ENCODE peak calls at places on chromosome 1, in four cellular contexts. One of them, this sample, is unnamed. For H3K27me3 and H3K4me1, the result is how much of the 10 kb centered on the place peaks cover.

GRCh38 chr1:70415882-70416281 is 4.8 kb downstream of the CTH start:
- DNase-seq in breast epithelium: no peak
- DNase-seq in cardiac muscle cell: no peak
- DNase-seq in upper lobe of right lung: no peak
- DNase-seq in this sample: no peak

GRCh38 chr1:237712082-237712481 is 178.6 kb downstream of the ZP4 start:
- DNase-seq in breast epithelium: no peak
- DNase-seq in cardiac muscle cell: no peak
- DNase-seq in upper lobe of right lung: no peak
- DNase-seq in this sample: no peak

GRCh38 chr1:18653922-18654321 is 23.3 kb downstream of the PAX7 start:
- DNase-seq in breast epithelium: no peak
- DNase-seq in cardiac muscle cell: no peak
- DNase-seq in upper lobe of right lung: no peak
- DNase-seq in this sample: no peak

GRCh38 chr1:153919879-153920852 is 2.6 kb downstream of the GATAD2B start:
- DNase-seq in breast epithelium: no peak
- DNase-seq in cardiac muscle cell: peak
- DNase-seq in upper lobe of right lung: peak
- DNase-seq in this sample: no peak

GRCh38 chr1:97901017-97901658 is 19.7 kb downstream of the DPYD start:
- DNase-seq in breast epithelium: no peak
- DNase-seq in cardiac muscle cell: peak
- DNase-seq in upper lobe of right lung: no peak
- DNase-seq in this sample: no peak

GRCh38 chr1:204746838-204747442 is 61.4 kb upstream of the LRRN2 start:
- DNase-seq in breast epithelium: no peak
- DNase-seq in cardiac muscle cell: peak
- DNase-seq in upper lobe of right lung: no peak
- DNase-seq in this sample: no peak

GRCh38 chr1:90768098-90768497 is 51.0 kb upstream of the BARHL2 start:
- DNase-seq in breast epithelium: no peak
- DNase-seq in cardiac muscle cell: no peak
- DNase-seq in upper lobe of right lung: no peak
- DNase-seq in this sample: no peak

GRCh38 chr1:227777156-227777555 is 38.3 kb upstream of the PRSS38 start:
- DNase-seq in breast epithelium: no peak
- DNase-seq in cardiac muscle cell: no peak
- DNase-seq in upper lobe of right lung: peak
- DNase-seq in this sample: no peak

GRCh38 chr1:75130865-75131592 is 3.2 kb upstream of the LHX8 start:
- DNase-seq in breast epithelium: no peak
- DNase-seq in cardiac muscle cell: no peak
- DNase-seq in upper lobe of right lung: no peak
- DNase-seq in this sample: no peak

GRCh38 chr1:153805042-153805745 is 30.0 kb downstream of the SLC27A3 start:
- DNase-seq in breast epithelium: no peak
- DNase-seq in cardiac muscle cell: peak
- DNase-seq in upper lobe of right lung: peak
- DNase-seq in this sample: peak

GRCh38 chr1:203095061-203095690 is 9.4 kb upstream of the MYOG start:
- DNase-seq in breast epithelium: no peak
- DNase-seq in cardiac muscle cell: no peak
- DNase-seq in upper lobe of right lung: no peak
- DNase-seq in this sample: no peak

GRCh38 chr1:238451006-238451405 is 560.3 kb upstream of the ZP4 start:
- DNase-seq in breast epithelium: no peak
- DNase-seq in cardiac muscle cell: no peak
- DNase-seq in upper lobe of right lung: no peak
- DNase-seq in this sample: no peak

GRCh38 chr1:98045211-98046030 is 124.6 kb upstream of the DPYD start:
- DNase-seq in breast epithelium: no peak
- DNase-seq in cardiac muscle cell: peak
- DNase-seq in upper lobe of right lung: no peak
- DNase-seq in this sample: peak

GRCh38 chr1:203636306-203636705 is 9.7 kb downstream of the ATP2B4 start:
- DNase-seq in breast epithelium: no peak
- DNase-seq in cardiac muscle cell: no peak
- DNase-seq in upper lobe of right lung: no peak
- DNase-seq in this sample: no peak

GRCh38 chr1:39892611-39893595 is 8.8 kb downstream of the MYCL start:
- DNase-seq in breast epithelium: no peak
- DNase-seq in cardiac muscle cell: peak
- DNase-seq in upper lobe of right lung: no peak
- DNase-seq in this sample: no peak

GRCh38 chr1:169326644-169327316 is 40.8 kb downstream of the NME7 start:
- DNase-seq in breast epithelium: no peak
- DNase-seq in cardiac muscle cell: peak
- DNase-seq in upper lobe of right lung: no peak
- DNase-seq in this sample: no peak

GRCh38 chr1:1291023-1291528 is 10.8 kb downstream of the SCNN1D start:
- DNase-seq in breast epithelium: no peak
- DNase-seq in cardiac muscle cell: no peak
- DNase-seq in upper lobe of right lung: no peak
- DNase-seq in this sample: no peak

GRCh38 chr1:149881876-149882275 is 17.5 kb upstream of the BOLA1 start:
- DNase-seq in breast epithelium: no peak
- DNase-seq in cardiac muscle cell: no peak
- DNase-seq in upper lobe of right lung: no peak
- DNase-seq in this sample: no peak

GRCh38 chr1:238152119-238152518 is 261.4 kb upstream of the ZP4 start:
- DNase-seq in breast epithelium: no peak
- DNase-seq in cardiac muscle cell: no peak
- DNase-seq in upper lobe of right lung: no peak
- DNase-seq in this sample: no peak

GRCh38 chr1:204084247-204084772 is 11.4 kb downstream of the SOX13 start:
- DNase-seq in breast epithelium: peak
- DNase-seq in cardiac muscle cell: no peak
- DNase-seq in upper lobe of right lung: peak
- DNase-seq in this sample: peak

GRCh38 chr1:31714442-31715096 is 10.8 kb upstream of the COL16A1 start:
- DNase-seq in breast epithelium: no peak
- DNase-seq in cardiac muscle cell: peak
- DNase-seq in upper lobe of right lung: no peak
- DNase-seq in this sample: no peak

GRCh38 chr1:37472281-37472680 is 2.1 kb upstream of the ZC3H12A start:
- DNase-seq in breast epithelium: peak
- DNase-seq in cardiac muscle cell: no peak
- DNase-seq in upper lobe of right lung: no peak
- DNase-seq in this sample: no peak

GRCh38 chr1:196214866-196215265 is 393.4 kb downstream of the KCNT2 start:
- DNase-seq in breast epithelium: no peak
- DNase-seq in cardiac muscle cell: no peak
- DNase-seq in upper lobe of right lung: no peak
- DNase-seq in this sample: no peak

GRCh38 chr1:39105061-39105840 is 79.1 kb downstream of the NDUFS5 start:
- DNase-seq in breast epithelium: peak
- DNase-seq in cardiac muscle cell: peak
- DNase-seq in upper lobe of right lung: peak
- DNase-seq in this sample: peak

GRCh38 chr1:234874291-234875288 is 254.0 kb downstream of the TOMM20 start:
- DNase-seq in breast epithelium: no peak
- DNase-seq in cardiac muscle cell: no peak
- DNase-seq in upper lobe of right lung: peak
- DNase-seq in this sample: peak

GRCh38 chr1:151989131-151989868 is 4.4 kb downstream of the S100A10 start:
- DNase-seq in breast epithelium: no peak
- DNase-seq in cardiac muscle cell: peak
- DNase-seq in upper lobe of right lung: peak
- DNase-seq in this sample: peak

GRCh38 chr1:28249013-28249870 is 10.1 kb upstream of the SESN2 start:
- DNase-seq in breast epithelium: no peak
- DNase-seq in cardiac muscle cell: peak
- DNase-seq in upper lobe of right lung: peak
- DNase-seq in this sample: peak

GRCh38 chr1:34163792-34164509 is 1.1 kb downstream of the CSMD2 start:
- DNase-seq in breast epithelium: no peak
- DNase-seq in cardiac muscle cell: peak
- DNase-seq in upper lobe of right lung: no peak
- DNase-seq in this sample: no peak

GRCh38 chr1:85609976-85610375 is 29.4 kb downstream of the CCN1 start:
- DNase-seq in breast epithelium: no peak
- DNase-seq in cardiac muscle cell: no peak
- DNase-seq in upper lobe of right lung: no peak
- DNase-seq in this sample: no peak

GRCh38 chr1:239657291-239657690 is 270.9 kb downstream of the CHRM3 start:
- DNase-seq in breast epithelium: no peak
- DNase-seq in cardiac muscle cell: no peak
- DNase-seq in upper lobe of right lung: no peak
- DNase-seq in this sample: no peak

GRCh38 chr1:7299994-7300393 is 471.1 kb upstream of the VAMP3 start:
- DNase-seq in breast epithelium: no peak
- DNase-seq in cardiac muscle cell: peak
- DNase-seq in upper lobe of right lung: no peak
- DNase-seq in this sample: no peak

GRCh38 chr1:14352897-14353296 is 245.6 kb upstream of the KAZN start:
- DNase-seq in breast epithelium: no peak
- DNase-seq in cardiac muscle cell: no peak
- DNase-seq in upper lobe of right lung: no peak
- DNase-seq in this sample: no peak

GRCh38 chr1:22918644-22919043 is 54.0 kb downstream of the LACTBL1 start:
- DNase-seq in breast epithelium: no peak
- DNase-seq in cardiac muscle cell: no peak
- DNase-seq in upper lobe of right lung: no peak
- DNase-seq in this sample: no peak

GRCh38 chr1:227753999-227754764 is 18.9 kb downstream of the SNAP47 start:
- DNase-seq in breast epithelium: no peak
- DNase-seq in cardiac muscle cell: no peak
- DNase-seq in upper lobe of right lung: no peak
- DNase-seq in this sample: no peak

GRCh38 chr1:169295425-169295824 is 72.2 kb downstream of the NME7 start:
- DNase-seq in breast epithelium: no peak
- DNase-seq in cardiac muscle cell: no peak
- DNase-seq in upper lobe of right lung: no peak
- DNase-seq in this sample: no peak

GRCh38 chr1:152397474-152397873 is 16.6 kb downstream of the CRNN start:
- DNase-seq in breast epithelium: no peak
- DNase-seq in cardiac muscle cell: no peak
- DNase-seq in upper lobe of right lung: no peak
- DNase-seq in this sample: no peak

GRCh38 chr1:243745361-243745760 is 104.7 kb downstream of the AKT3 start:
- DNase-seq in breast epithelium: no peak
- DNase-seq in cardiac muscle cell: peak
- DNase-seq in upper lobe of right lung: no peak
- DNase-seq in this sample: no peak

GRCh38 chr1:30512922-30513265 is 210.5 kb downstream of the MATN1 start:
- DNase-seq in breast epithelium: no peak
- DNase-seq in cardiac muscle cell: no peak
- DNase-seq in upper lobe of right lung: no peak
- DNase-seq in this sample: no peak

GRCh38 chr1:30514945-30515344 is 208.4 kb downstream of the MATN1 start:
- DNase-seq in breast epithelium: peak
- DNase-seq in cardiac muscle cell: no peak
- DNase-seq in upper lobe of right lung: no peak
- DNase-seq in this sample: no peak

GRCh38 chr1:30512253-30512921 is 211.0 kb downstream of the MATN1 start:
- DNase-seq in breast epithelium: no peak
- DNase-seq in cardiac muscle cell: no peak
- DNase-seq in upper lobe of right lung: no peak
- DNase-seq in this sample: no peak

GRCh38 chr1:30514137-30514654 is 209.2 kb downstream of the MATN1 start:
- DNase-seq in breast epithelium: no peak
- DNase-seq in cardiac muscle cell: no peak
- DNase-seq in upper lobe of right lung: no peak
- DNase-seq in this sample: no peak

GRCh38 chr1:30513396-30514136 is 209.8 kb downstream of the MATN1 start:
- DNase-seq in breast epithelium: no peak
- DNase-seq in cardiac muscle cell: no peak
- DNase-seq in upper lobe of right lung: no peak
- DNase-seq in this sample: no peak
- H3K27me3 ChIP-seq in breast epithelium: under half
- H3K27me3 ChIP-seq in cardiac muscle cell: under half
- H3K27me3 ChIP-seq in upper lobe of right lung: under half
- H3K27me3 ChIP-seq in this sample: half or more

DNA sequence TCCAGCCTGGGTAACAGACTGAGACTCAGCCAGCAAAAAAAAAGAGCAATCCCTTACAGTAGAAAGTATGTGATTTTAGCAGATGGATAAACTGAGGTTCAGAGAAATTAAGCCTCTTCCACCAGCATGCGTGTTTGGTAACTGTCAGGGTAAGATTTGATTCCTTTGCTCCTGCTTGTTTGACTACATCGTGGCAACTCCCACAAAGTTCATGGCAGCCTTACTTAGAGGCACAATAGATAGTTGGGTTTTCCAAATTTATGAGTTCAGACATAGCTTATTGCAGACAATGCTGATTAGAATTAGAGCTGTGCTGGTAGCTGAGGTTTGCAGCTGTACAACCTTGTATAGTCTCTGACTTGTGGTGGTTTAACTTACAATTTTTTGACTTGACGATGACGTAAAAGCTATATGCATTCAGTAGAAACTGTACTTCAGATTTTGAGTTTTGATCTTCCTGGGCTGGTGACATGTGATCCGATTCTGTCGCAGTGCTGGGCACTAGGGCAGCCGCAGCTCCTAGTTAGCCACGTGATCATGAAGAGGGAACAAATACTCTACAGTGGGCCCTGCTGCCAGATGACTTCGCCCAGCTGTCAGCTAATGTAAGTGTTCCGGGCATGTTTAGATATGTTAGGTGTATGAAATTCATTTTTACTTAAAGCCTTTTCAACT is 167.8 kb downstream of the DHRS3 start:
- DNase-seq in breast epithelium: no peak
- DNase-seq in cardiac muscle cell: no peak
- DNase-seq in upper lobe of right lung: peak
- DNase-seq in this sample: no peak
- H3K4me3 ChIP-seq in breast epithelium: no peak
- H3K4me3 ChIP-seq in cardiac muscle cell: no peak
- H3K4me3 ChIP-seq in upper lobe of right lung: no peak
- H3K4me3 ChIP-seq in this sample: no peak

DNA sequence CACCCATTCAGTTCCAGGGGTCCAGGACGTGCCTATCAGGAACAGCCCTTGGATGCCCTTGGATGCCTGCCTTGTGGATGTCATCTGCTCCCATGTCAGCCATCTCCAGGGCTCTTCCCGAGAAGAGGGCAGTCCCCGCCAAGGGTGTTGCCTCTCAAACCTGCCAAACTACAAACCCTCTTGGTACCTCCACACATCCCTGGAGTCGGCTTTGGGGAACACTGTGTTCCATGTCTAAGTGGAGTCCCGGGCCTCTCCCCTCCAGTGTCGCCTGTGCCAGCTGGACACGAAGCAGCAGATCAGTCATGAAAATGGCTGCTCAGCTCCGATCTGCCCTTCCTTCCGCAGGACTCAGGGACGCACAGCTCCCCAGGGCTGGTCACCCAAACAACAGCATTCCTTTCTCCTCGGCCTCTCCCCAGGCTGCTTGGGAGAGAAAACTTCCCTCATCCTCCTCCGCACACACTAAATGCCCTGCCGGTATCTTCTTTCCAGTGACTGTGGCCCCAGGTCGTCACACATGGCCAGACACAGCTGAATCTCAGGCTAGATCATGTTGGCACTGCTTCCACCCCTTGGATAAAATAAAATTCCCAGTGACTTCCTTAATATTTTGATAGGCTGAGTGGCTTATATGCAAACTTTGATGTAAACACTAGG is 53.4 kb downstream of the GALNT2 start:
- DNase-seq in breast epithelium: no peak
- DNase-seq in cardiac muscle cell: no peak
- DNase-seq in upper lobe of right lung: no peak
- DNase-seq in this sample: no peak
- H3K4me1 ChIP-seq in breast epithelium: under half
- H3K4me1 ChIP-seq in cardiac muscle cell: under half
- H3K4me1 ChIP-seq in upper lobe of right lung: under half
- H3K4me1 ChIP-seq in this sample: under half

GRCh38 chr1:6248161-6248776 is 4.3 kb downstream of the HES3 start:
- DNase-seq in breast epithelium: no peak
- DNase-seq in cardiac muscle cell: no peak
- DNase-seq in upper lobe of right lung: no peak
- DNase-seq in this sample: no peak
- H3K27me3 ChIP-seq in breast epithelium: under half
- H3K27me3 ChIP-seq in cardiac muscle cell: half or more
- H3K27me3 ChIP-seq in upper lobe of right lung: half or more
- H3K27me3 ChIP-seq in this sample: half or more

This sample was measured in left lung.